ENCODE peak calls at places on chromosomes 2 and 18, in nine cellular contexts. F is GM23338, D is cardiac muscle cell, A is mammary epithelial cell, C is neural progenitor cell, O is breast epithelium, W is heart left ventricle, G is MG63, T is brain microvascular endothelial cell. N is an unnamed sample. For H3K36me3, the result is how much of the 10 kb centered on the place peaks cover.

GRCh38 chr18:4599312-4599711 is 144.2 kb upstream of the DLGAP1 start:
- DNase-seq in F (peak), D (no peak), A (no peak), C (peak), O (no peak), W (no peak), G (no peak), T (no peak), N (no peak)

GRCh38 chr18:5868218-5868904 is 27.0 kb downstream of the TMEM200C start:
- DNase-seq in F (peak), D (peak), A (peak), C (peak), O (no peak), W (no peak), G (peak), T (peak), N (no peak)

GRCh38 chr2:202609381-202610145 is 25.2 kb upstream of the FAM117B start:
- DNase-seq in F (no peak), D (no peak), A (peak), C (no peak), O (no peak), W (no peak), G (no peak), T (no peak), N (no peak)

GRCh38 chr2:202950592-202950991 is 38.5 kb downstream of the CARF start:
- DNase-seq in F (no peak), D (peak), A (no peak), C (no peak), O (no peak), W (no peak), G (no peak), T (no peak), N (no peak)

GRCh38 chr18:70490008-70490933 is 201.4 kb downstream of the SOCS6 start:
- DNase-seq in F (peak), D (peak), A (peak), C (peak), O (no peak), W (no peak), G (peak), T (peak), N (no peak)

GRCh38 chr2:100539221-100539620 is 23.6 kb upstream of the PDCL3 start:
- DNase-seq in F (no peak), D (no peak), A (no peak), C (no peak), O (no peak), W (no peak), G (no peak), T (no peak), N (no peak)

GRCh38 chr2:235291464-235291863 is 202.4 kb upstream of the AGAP1 start:
- DNase-seq in F (no peak), D (no peak), A (no peak), C (no peak), O (no peak), W (no peak), G (no peak), T (no peak), N (no peak)

GRCh38 chr2:168278424-168278888 is 31.1 kb upstream of the STK39 start:
- DNase-seq in F (no peak), D (no peak), A (peak), C (peak), O (no peak), W (no peak), G (peak), T (peak), N (no peak)

GRCh38 chr2:15729709-15730544 is 138.3 kb downstream of the DDX1 start:
- DNase-seq in F (no peak), D (no peak), A (no peak), C (no peak), O (no peak), W (no peak), G (no peak), T (no peak), N (no peak)

GRCh38 chr2:127176371-127177311 is 43.5 kb downstream of the CYP27C1 start:
- DNase-seq in F (peak), D (no peak), A (peak), C (peak), O (no peak), W (no peak), G (peak), T (no peak), N (peak)

GRCh38 chr2:114079366-114080004 is 189.6 kb downstream of the ACTR3 start:
- DNase-seq in F (no peak), D (no peak), A (no peak), C (no peak), O (no peak), W (no peak), G (no peak), T (no peak), N (no peak)

GRCh38 chr18:68549257-68549871 is 165.5 kb downstream of the TMX3 start:
- DNase-seq in F (no peak), D (no peak), A (no peak), C (no peak), O (no peak), W (no peak), G (no peak), T (peak), N (no peak)

GRCh38 chr2:203155406-203155805 is 83.4 kb upstream of the CYP20A1 start:
- DNase-seq in F (peak), D (no peak), A (peak), C (no peak), O (no peak), W (no peak), G (no peak), T (no peak), N (no peak)

GRCh38 chr2:241295326-241296095 is 20.0 kb downstream of the HDLBP start:
- DNase-seq in F (no peak), D (no peak), A (no peak), C (no peak), O (no peak), W (no peak), G (no peak), T (no peak), N (no peak)

GRCh38 chr2:105540642-105541041 is 141.8 kb upstream of the FHL2 start:
- DNase-seq in F (no peak), D (no peak), A (no peak), C (no peak), O (no peak), W (no peak), G (no peak), T (no peak), N (no peak)

GRCh38 chr2:74864728-74865722 is 31.1 kb downstream of the HK2 start:
- DNase-seq in F (peak), D (no peak), A (peak), C (no peak), O (no peak), W (no peak), G (peak), T (peak), N (peak)

GRCh38 chr2:218378053-218378452 is 4.0 kb upstream of the SLC11A1 start:
- DNase-seq in F (no peak), D (no peak), A (no peak), C (no peak), O (no peak), W (no peak), G (no peak), T (no peak), N (no peak)

GRCh38 chr2:174729797-174730529 is 34.3 kb downstream of the CHRNA1 start:
- DNase-seq in F (peak), D (peak), A (no peak), C (peak), O (no peak), W (no peak), G (peak), T (no peak), N (no peak)

GRCh38 chr2:70984228-70984575 is 5.8 kb downstream of the ANKRD53 start:
- DNase-seq in F (no peak), D (no peak), A (no peak), C (no peak), O (no peak), W (no peak), G (no peak), T (no peak), N (no peak)

GRCh38 chr2:238267341-238267710 is 21.1 kb downstream of the PER2 start:
- DNase-seq in F (no peak), D (no peak), A (peak), C (no peak), O (no peak), W (peak), G (no peak), T (no peak), N (no peak)

GRCh38 chr2:68320118-68320641 is 431 bp upstream of the CNRIP1 start:
- DNase-seq in F (peak), D (peak), A (peak), C (peak), O (no peak), W (no peak), G (peak), T (no peak), N (no peak)

DNA sequence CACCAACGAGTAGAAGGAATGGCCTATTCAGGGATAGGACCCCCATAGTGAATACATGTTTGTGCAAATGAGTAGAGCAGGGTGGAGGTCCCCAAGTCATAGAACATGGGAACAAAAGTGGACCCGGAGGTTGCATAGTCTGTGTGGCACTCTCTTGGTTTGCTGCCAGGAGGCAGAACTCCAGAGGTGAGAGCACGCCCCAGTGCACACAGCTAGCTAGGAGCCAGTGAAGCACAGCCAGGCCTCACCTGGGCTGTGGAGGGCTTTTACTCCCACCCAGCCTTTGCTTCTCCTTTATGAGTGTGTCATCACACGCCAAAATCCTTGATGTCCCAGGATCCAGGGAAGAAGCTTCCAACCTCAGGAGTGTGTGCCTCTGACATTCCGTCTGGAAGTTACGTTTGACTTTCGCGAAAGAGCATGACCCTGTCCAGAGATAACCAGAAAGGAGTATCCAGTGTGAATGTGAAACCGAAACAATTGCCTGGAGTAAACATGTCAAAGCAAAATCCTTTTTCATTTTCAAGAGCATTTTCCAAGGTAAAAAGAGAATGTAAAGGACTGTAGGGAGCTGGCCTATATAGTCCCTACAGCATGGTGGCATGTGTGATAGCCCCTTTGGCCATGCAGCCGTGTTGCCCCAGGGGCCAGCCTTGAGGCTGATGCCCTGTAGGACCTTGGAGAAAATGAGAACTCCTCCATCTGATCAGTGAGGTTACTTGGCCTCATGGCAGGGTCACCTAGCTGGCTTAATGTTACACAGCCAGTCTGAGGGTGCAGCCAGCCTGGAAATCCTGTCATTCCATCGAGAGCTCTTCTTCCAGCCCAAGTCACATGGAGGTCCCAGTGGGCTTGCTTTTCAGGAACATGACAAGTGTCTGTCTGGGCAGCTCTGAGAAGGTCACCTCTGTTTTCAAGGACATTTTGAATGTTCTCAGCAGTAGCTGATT is 8.8 kb downstream of the TRIB2 start:
- DNase-seq in F (no peak), D (no peak), A (no peak), C (no peak), O (no peak), W (no peak), G (no peak), T (no peak), N (no peak)
- H3K36me3 ChIP-seq in F (under half), D (under half), A (under half), C (under half), O (under half), W (half or more), G (half or more), T (under half), N (half or more)

DNA sequence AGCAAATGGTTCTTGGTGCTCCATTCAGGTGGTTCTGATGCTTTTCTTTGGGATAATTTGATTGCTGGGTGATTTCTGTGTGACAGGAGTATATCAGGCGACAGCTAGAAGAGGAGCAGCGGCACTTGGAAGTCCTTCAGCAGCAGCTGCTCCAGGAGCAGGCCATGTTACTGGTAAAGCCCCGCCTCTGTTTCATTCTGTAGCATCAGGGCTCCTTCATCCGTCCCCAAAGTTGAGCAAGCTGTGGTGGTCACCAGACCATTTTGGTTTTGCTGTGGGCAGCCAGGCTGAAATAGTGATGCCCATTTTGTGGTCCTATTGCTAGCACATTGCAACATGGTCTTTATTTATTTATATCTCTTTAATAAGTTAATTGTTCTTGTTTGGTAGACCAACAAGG is 132.8 kb upstream of the IL1R2 start:
- DNase-seq in F (no peak), D (no peak), A (no peak), C (no peak), O (no peak), W (no peak), G (no peak), T (no peak), N (no peak)
- H3K36me3 ChIP-seq in F (under half), D (under half), A (under half), C (under half), O (under half), W (half or more), G (under half), T (half or more), N (half or more)

GRCh38 chr2:165868211-165868610 is 74.2 kb upstream of the GALNT3 start:
- DNase-seq in F (no peak), D (no peak), A (no peak), C (no peak), O (no peak), W (no peak), G (no peak), T (peak), N (no peak)
- H3K36me3 ChIP-seq in F (under half), D (under half), A (under half), C (under half), O (under half), W (under half), G (under half), T (under half), N (under half)

GRCh38 chr2:3387644-3388411 is 8.3 kb downstream of the TRAPPC12 start:
- DNase-seq in F (no peak), D (no peak), A (no peak), C (no peak), O (no peak), W (no peak), G (no peak), T (no peak), N (no peak)

GRCh38 chr2:3386448-3386958 is 7.0 kb downstream of the TRAPPC12 start:
- DNase-seq in F (no peak), D (no peak), A (no peak), C (no peak), O (no peak), W (no peak), G (no peak), T (peak), N (no peak)

GRCh38 chr2:3389193-3389592 is 9.7 kb downstream of the TRAPPC12 start:
- DNase-seq in F (no peak), D (no peak), A (no peak), C (no peak), O (no peak), W (no peak), G (no peak), T (no peak), N (no peak)

GRCh38 chr2:3387011-3387410 is 7.5 kb downstream of the TRAPPC12 start:
- DNase-seq in F (no peak), D (no peak), A (no peak), C (no peak), O (no peak), W (no peak), G (no peak), T (peak), N (no peak)

DNA sequence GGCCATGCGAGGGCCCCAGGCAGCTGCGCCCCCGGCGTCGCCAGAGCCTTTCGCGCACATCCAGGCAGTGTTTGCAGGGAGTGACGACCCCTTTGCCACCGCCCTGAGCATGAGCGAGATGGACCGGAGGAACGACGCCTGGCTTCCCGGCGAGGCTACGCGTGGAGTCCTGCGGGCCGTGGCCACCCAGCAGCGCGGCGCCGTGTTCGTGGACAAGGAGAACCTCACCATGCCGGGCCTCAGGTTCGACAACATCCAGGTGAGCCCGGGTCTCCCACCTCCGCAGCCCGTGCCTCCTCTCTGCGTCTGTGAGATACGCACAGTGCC is 8.9 kb downstream of the TRAPPC12 start:
- DNase-seq in F (no peak), D (no peak), A (no peak), C (no peak), O (no peak), W (no peak), G (no peak), T (no peak), N (no peak)
- H3K36me3 ChIP-seq in F (under half), D (under half), A (under half), C (under half), O (under half), W (half or more), G (half or more), T (under half), N (under half)

GRCh38 chr2:86500325-86500724 is 59.2 kb downstream of the KDM3A start:
- DNase-seq in F (peak), D (no peak), A (no peak), C (no peak), O (no peak), W (no peak), G (no peak), T (no peak), N (no peak)
- H3K36me3 ChIP-seq in F (under half), D (under half), A (under half), C (under half), O (under half), W (half or more), G (half or more), T (under half), N (half or more)

GRCh38 chr2:32484907-32485306 is 128.1 kb downstream of the BIRC6 start:
- DNase-seq in F (no peak), D (no peak), A (peak), C (no peak), O (no peak), W (no peak), G (peak), T (peak), N (no peak)

GRCh38 chr2:32479224-32479623 is 122.4 kb downstream of the BIRC6 start:
- DNase-seq in F (no peak), D (no peak), A (no peak), C (no peak), O (no peak), W (no peak), G (no peak), T (no peak), N (no peak)

GRCh38 chr2:32485399-32485798 is 128.6 kb downstream of the BIRC6 start:
- DNase-seq in F (no peak), D (no peak), A (no peak), C (no peak), O (no peak), W (no peak), G (no peak), T (no peak), N (no peak)

GRCh38 chr2:32482466-32482865 is 125.6 kb downstream of the BIRC6 start:
- DNase-seq in F (no peak), D (no peak), A (no peak), C (no peak), O (no peak), W (no peak), G (no peak), T (no peak), N (no peak)

DNA sequence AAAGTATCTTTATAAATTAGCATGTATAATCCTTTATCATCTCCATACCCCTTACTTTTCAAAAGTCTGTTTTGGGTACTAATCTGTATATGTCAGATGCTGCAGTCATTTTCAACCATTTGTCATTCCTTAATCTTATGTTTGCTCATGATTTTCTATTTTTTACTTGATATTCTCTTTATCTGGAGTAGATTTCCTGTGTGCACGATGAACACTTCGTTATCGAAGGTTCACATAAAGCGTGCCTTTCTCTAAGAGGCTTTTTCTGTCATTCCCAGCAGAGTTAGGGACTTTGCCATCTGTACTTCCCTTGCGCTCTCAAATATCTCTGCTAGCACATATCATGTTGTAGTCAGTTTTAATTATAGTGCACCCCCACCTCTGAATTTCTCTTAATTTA is 123.2 kb downstream of the BIRC6 start:
- DNase-seq in F (no peak), D (no peak), A (no peak), C (no peak), O (no peak), W (no peak), G (no peak), T (no peak), N (no peak)
- H3K36me3 ChIP-seq in F (under half), D (half or more), A (under half), C (under half), O (under half), W (half or more), G (under half), T (under half), N (half or more)

DNA sequence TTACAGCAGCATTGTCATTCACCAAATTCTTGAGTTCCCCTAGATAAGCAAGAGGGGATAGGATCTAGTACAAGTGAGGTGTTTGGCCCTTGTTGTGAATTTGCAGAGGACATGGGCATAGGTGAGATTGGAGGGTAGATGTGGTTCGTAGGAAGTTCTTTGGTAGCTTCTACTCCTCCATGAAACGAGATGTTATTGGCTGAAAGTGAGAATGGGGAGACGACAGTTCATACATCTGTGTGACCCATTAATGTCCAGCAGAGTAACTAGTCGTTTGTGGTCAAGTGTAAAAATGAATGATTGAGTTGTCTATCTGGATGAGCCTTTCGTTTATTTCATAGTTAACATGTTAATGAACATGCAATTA is 90.4 kb downstream of the UBE2E3 start:
- DNase-seq in F (no peak), D (no peak), A (no peak), C (no peak), O (no peak), W (no peak), G (no peak), T (no peak), N (no peak)
- H3K36me3 ChIP-seq in F (under half), D (under half), A (under half), C (under half), O (under half), W (under half), G (under half), T (under half), N (under half)

DNA sequence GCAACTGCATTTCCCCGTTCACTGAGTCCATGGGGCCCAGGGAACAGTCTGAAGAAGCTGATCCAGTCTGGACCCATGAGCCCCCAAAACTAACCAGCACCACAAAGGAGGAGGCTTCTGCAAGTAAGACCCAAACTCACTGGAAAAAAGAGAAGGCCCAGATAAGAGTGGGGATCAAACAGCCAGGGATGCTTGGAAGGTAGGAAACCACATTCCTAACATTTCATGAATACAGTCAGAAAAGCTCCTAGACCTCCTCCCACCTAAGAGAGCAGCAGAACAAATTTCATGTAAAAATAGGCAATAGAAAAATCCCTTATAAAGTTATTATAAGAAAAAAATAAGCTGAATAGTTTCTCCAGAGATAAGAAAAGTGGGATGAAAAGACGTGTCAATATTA is 30.3 kb downstream of the TUBB6 start:
- DNase-seq in F (peak), D (no peak), A (no peak), C (no peak), O (no peak), W (no peak), G (no peak), T (no peak), N (no peak)
- H3K36me3 ChIP-seq in F (under half), D (under half), A (under half), C (under half), O (under half), W (half or more), G (half or more), T (under half), N (half or more)

N was measured in upper lobe of right lung.